ENCODE peak calls at places on chromosomes 4 and X, in six cellular contexts. One of them, this sample, is unnamed.

GRCh38 chr4:8819421-8820177 is 52.0 kb downstream of the HMX1 start:
- DNase-seq in OCI-LY7: no peak
- DNase-seq in GM23338: peak; percentile 28
- DNase-seq in GM23248: no peak
- DNase-seq in SK-N-SH: peak; percentile 37
- DNase-seq in HCT116: no peak
- DNase-seq in this sample: peak; percentile 93

GRCh38 chrX:66676413-66676812 is 37.5 kb upstream of the EDA2R start:
- DNase-seq in GM23338: no peak
- DNase-seq in HCT116: no peak
- DNase-seq in OCI-LY7: no peak
- DNase-seq in SK-N-SH: no peak
- DNase-seq in GM23248: peak; percentile 70
- DNase-seq in this sample: no peak

GRCh38 chrX:139158256-139158655 is 372.3 kb upstream of the F9 start:
- DNase-seq in SK-N-SH: no peak
- DNase-seq in HCT116: no peak
- DNase-seq in GM23338: peak; percentile 29
- DNase-seq in OCI-LY7: no peak
- DNase-seq in GM23248: no peak
- DNase-seq in this sample: no peak

GRCh38 chr4:6873291-6873690 is 36.3 kb upstream of the TBC1D14 start:
- DNase-seq in GM23248: peak; percentile 23
- DNase-seq in OCI-LY7: no peak
- DNase-seq in GM23338: no peak
- DNase-seq in HCT116: no peak
- DNase-seq in SK-N-SH: no peak
- DNase-seq in this sample: no peak

GRCh38 chr4:78057600-78058560 is 757 bp downstream of the FRAS1 start:
- DNase-seq in OCI-LY7: peak; percentile 48
- DNase-seq in GM23248: peak; percentile 76
- DNase-seq in HCT116: no peak
- DNase-seq in SK-N-SH: peak; percentile 66
- DNase-seq in GM23338: peak; percentile 62
- DNase-seq in this sample: peak; percentile 33

GRCh38 chrX:17805120-17805519 is 56.0 kb downstream of the RAI2 start:
- DNase-seq in GM23338: peak; percentile 52
- DNase-seq in SK-N-SH: no peak
- DNase-seq in OCI-LY7: no peak
- DNase-seq in HCT116: no peak
- DNase-seq in GM23248: no peak
- DNase-seq in this sample: no peak

GRCh38 chrX:102546818-102547493 is 30.4 kb upstream of the TMSB15A start:
- DNase-seq in OCI-LY7: no peak
- DNase-seq in HCT116: no peak
- DNase-seq in GM23248: no peak
- DNase-seq in GM23338: no peak
- DNase-seq in SK-N-SH: peak; percentile 54
- DNase-seq in this sample: no peak

GRCh38 chrX:41245641-41246040 is 88.3 kb upstream of the DDX3X start:
- DNase-seq in OCI-LY7: no peak
- DNase-seq in GM23248: no peak
- DNase-seq in GM23338: no peak
- DNase-seq in HCT116: no peak
- DNase-seq in SK-N-SH: no peak
- DNase-seq in this sample: no peak

GRCh38 chr4:147927377-147928137 is 195.7 kb downstream of the ARHGAP10 start:
- DNase-seq in HCT116: no peak
- DNase-seq in GM23248: no peak
- DNase-seq in OCI-LY7: no peak
- DNase-seq in GM23338: peak; percentile 40
- DNase-seq in SK-N-SH: no peak
- DNase-seq in this sample: no peak

GRCh38 chr4:153939570-153939969 is 150.7 kb upstream of the SFRP2 start:
- DNase-seq in GM23338: no peak
- DNase-seq in OCI-LY7: no peak
- DNase-seq in GM23248: no peak
- DNase-seq in HCT116: no peak
- DNase-seq in SK-N-SH: no peak
- DNase-seq in this sample: no peak

GRCh38 chrX:54808109-54808604 is 612 bp downstream of the MAGED2 start:
- DNase-seq in GM23338: peak; percentile 79
- DNase-seq in SK-N-SH: peak; percentile 76
- DNase-seq in OCI-LY7: no peak
- DNase-seq in GM23248: peak; percentile 53
- DNase-seq in HCT116: peak; percentile 6
- DNase-seq in this sample: peak; percentile 10

GRCh38 chrX:40314070-40314469 is 216.3 kb upstream of the BCOR start:
- DNase-seq in GM23338: peak; percentile 38
- DNase-seq in HCT116: no peak
- DNase-seq in OCI-LY7: no peak
- DNase-seq in SK-N-SH: no peak
- DNase-seq in GM23248: no peak
- DNase-seq in this sample: no peak

GRCh38 chrX:17496407-17496806 is 121.4 kb downstream of the NHS start:
- DNase-seq in GM23248: no peak
- DNase-seq in HCT116: no peak
- DNase-seq in SK-N-SH: no peak
- DNase-seq in OCI-LY7: no peak
- DNase-seq in GM23338: no peak
- DNase-seq in this sample: no peak

GRCh38 chr4:13386405-13387107 is 97.6 kb downstream of the RAB28 start:
- DNase-seq in OCI-LY7: no peak
- DNase-seq in GM23248: no peak
- DNase-seq in GM23338: no peak
- DNase-seq in HCT116: no peak
- DNase-seq in SK-N-SH: no peak
- DNase-seq in this sample: peak; percentile 59

GRCh38 chr4:128061566-128062536 is 739 bp downstream of the LARP1B start:
- DNase-seq in OCI-LY7: peak; percentile 79
- DNase-seq in HCT116: peak; percentile 43
- DNase-seq in GM23248: peak; percentile 81
- DNase-seq in GM23338: peak; percentile 73
- DNase-seq in SK-N-SH: peak; percentile 78
- DNase-seq in this sample: peak; percentile 69

GRCh38 chrX:110665636-110666035 is 130.0 kb downstream of the CHRDL1 start:
- DNase-seq in GM23248: peak; percentile 58
- DNase-seq in HCT116: no peak
- DNase-seq in OCI-LY7: peak; percentile 0
- DNase-seq in SK-N-SH: peak; percentile 20
- DNase-seq in GM23338: peak; percentile 69
- DNase-seq in this sample: peak; percentile 36

GRCh38 chrX:153969904-153970397 is 1.7 kb downstream of the HCFC1 start:
- DNase-seq in HCT116: no peak
- DNase-seq in SK-N-SH: peak; percentile 59
- DNase-seq in GM23248: peak; percentile 52
- DNase-seq in GM23338: no peak
- DNase-seq in OCI-LY7: peak; percentile 41
- DNase-seq in this sample: no peak
- H3K4me3 ChIP-seq in HCT116: peak overlapping the region; percentile 75
- H3K4me3 ChIP-seq in SK-N-SH: peak overlapping the region; percentile 90
- H3K4me3 ChIP-seq in GM23248: peak overlapping the region; percentile 96
- H3K4me3 ChIP-seq in GM23338: peak overlapping the region; percentile 85
- H3K4me3 ChIP-seq in OCI-LY7: peak overlapping the region; percentile 78
- H3K4me3 ChIP-seq in this sample: peak overlapping the region; percentile 94

GRCh38 chrX:133776072-133776471 is 209.3 kb downstream of the GPC3 start:
- DNase-seq in GM23338: peak; percentile 68
- DNase-seq in OCI-LY7: no peak
- DNase-seq in SK-N-SH: peak; percentile 31
- DNase-seq in GM23248: no peak
- DNase-seq in HCT116: no peak
- DNase-seq in this sample: no peak
- TF ChIP-seq EZH2phosphoT487 in GM23338: no peak
- TF ChIP-seq EZH2phosphoT487 in OCI-LY7: no peak
- TF ChIP-seq EZH2phosphoT487 in SK-N-SH: no peak
- TF ChIP-seq EZH2phosphoT487 in GM23248: no peak
- TF ChIP-seq EZH2phosphoT487 in HCT116: no peak
- TF ChIP-seq EZH2phosphoT487 in this sample: no peak

GRCh38 chr4:102387552-102388150 is 42.4 kb upstream of the SLC39A8 start:
- DNase-seq in HCT116: no peak
- DNase-seq in SK-N-SH: no peak
- DNase-seq in GM23248: peak; percentile 32
- DNase-seq in GM23338: peak; percentile 26
- DNase-seq in OCI-LY7: no peak
- DNase-seq in this sample: no peak
- H3K4me3 ChIP-seq in HCT116: no peak overlapping the region
- H3K4me3 ChIP-seq in SK-N-SH: no peak overlapping the region
- H3K4me3 ChIP-seq in GM23248: no peak overlapping the region
- H3K4me3 ChIP-seq in GM23338: no peak overlapping the region
- H3K4me3 ChIP-seq in OCI-LY7: no peak overlapping the region
- H3K4me3 ChIP-seq in this sample: no peak overlapping the region

DNA sequence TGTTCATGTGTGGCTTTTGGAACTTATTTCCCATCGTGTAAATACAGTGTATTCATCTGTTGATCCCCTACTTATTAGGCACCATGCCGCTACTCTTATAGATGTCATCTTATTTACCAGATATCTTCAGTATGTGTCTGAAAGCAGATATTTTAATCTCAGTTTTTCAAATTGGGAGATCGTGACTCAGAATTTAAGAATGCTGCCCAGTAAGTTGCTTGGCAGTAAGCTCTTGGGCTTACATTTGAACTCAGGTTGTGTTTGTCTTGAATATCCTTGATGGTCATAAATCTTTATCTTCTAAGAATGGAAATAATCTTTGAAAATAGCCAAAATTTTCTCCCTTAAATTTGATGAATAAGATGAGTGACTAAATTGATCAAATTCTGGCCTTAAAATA is 45.9 kb upstream of the RPA4 start:
- DNase-seq in HCT116: no peak
- DNase-seq in GM23338: no peak
- DNase-seq in OCI-LY7: no peak
- DNase-seq in GM23248: peak; percentile 7
- DNase-seq in SK-N-SH: no peak
- DNase-seq in this sample: no peak
- TF ChIP-seq EZH2phosphoT487 in HCT116: no peak
- TF ChIP-seq EZH2phosphoT487 in GM23338: no peak
- TF ChIP-seq EZH2phosphoT487 in OCI-LY7: no peak
- TF ChIP-seq EZH2phosphoT487 in GM23248: no peak
- TF ChIP-seq EZH2phosphoT487 in SK-N-SH: no peak
- TF ChIP-seq EZH2phosphoT487 in this sample: no peak

This sample was measured in MM.1S.